ENCODE peak calls at places on chromosomes 11 and 22, in eight cellular contexts. M, S, C, F, Q, U, L and T are unnamed samples.

GRCh38 chr11:108873305-108873704 is 208.4 kb downstream of the DDX10 start:
- DNase-seq in C (no peak), L (no peak), Q (no peak), S (no peak), F (peak), M (no peak), U (peak), T (no peak)

GRCh38 chr11:122215244-122215992 is 99.4 kb upstream of the BLID start:
- DNase-seq in S (peak), C (peak), U (peak), F (peak), Q (peak), M (peak), L (peak), T (peak)

GRCh38 chr11:111200010-111200534 is 45.5 kb upstream of the POU2AF2 start:
- DNase-seq in M (no peak), U (no peak), Q (no peak), C (no peak), L (no peak), F (no peak), S (no peak), T (no peak)

GRCh38 chr11:65558785-65559509 is 788 bp upstream of the LTBP3 start:
- DNase-seq in C (no peak), Q (no peak), L (no peak), U (peak), F (peak), S (peak), M (peak), T (peak)

GRCh38 chr11:78809931-78810481 is 235.3 kb upstream of the NARS2 start:
- DNase-seq in C (no peak), F (peak), Q (no peak), U (peak), L (no peak), M (peak), S (no peak), T (no peak)

GRCh38 chr22:39717099-39717498 is 146.5 kb downstream of the CACNA1I start:
- DNase-seq in U (no peak), S (no peak), Q (no peak), C (peak), F (no peak), L (no peak), M (no peak), T (no peak)

GRCh38 chr11:36345535-36346141 is 49.5 kb downstream of the PRR5L start:
- DNase-seq in U (no peak), C (no peak), F (no peak), M (no peak), S (no peak), Q (no peak), L (no peak), T (no peak)

GRCh38 chr22:34829485-34829884 is 236.5 kb upstream of the ISX start:
- DNase-seq in L (no peak), Q (no peak), U (no peak), F (no peak), M (no peak), S (no peak), C (no peak), T (no peak)

GRCh38 chr11:8273281-8273680 is 9.6 kb upstream of the LMO1 start:
- DNase-seq in S (no peak), Q (peak), M (peak), L (no peak), U (no peak), C (no peak), F (peak), T (peak)

GRCh38 chr11:122394326-122394725 is 261.2 kb upstream of the UBASH3B start:
- DNase-seq in M (no peak), C (no peak), U (no peak), S (no peak), Q (no peak), F (no peak), L (no peak), T (no peak)

GRCh38 chr11:113278925-113279324 is 35.5 kb upstream of the TTC12 start:
- DNase-seq in U (no peak), F (no peak), Q (no peak), S (no peak), C (no peak), L (no peak), M (no peak), T (peak)

GRCh38 chr11:986270-986951 is 50.1 kb downstream of the MUC6 start:
- DNase-seq in F (no peak), U (no peak), S (no peak), C (peak), Q (peak), L (no peak), M (no peak), T (no peak)

GRCh38 chr11:71151561-71151960 is 100.8 kb downstream of the SHANK2 start:
- DNase-seq in Q (no peak), U (no peak), C (peak), S (no peak), L (no peak), F (no peak), M (no peak), T (no peak)

GRCh38 chr11:112391086-112391485 is 130.4 kb upstream of the PLET1 start:
- DNase-seq in F (no peak), L (no peak), U (no peak), M (no peak), S (no peak), Q (no peak), C (no peak), T (no peak)

DNA sequence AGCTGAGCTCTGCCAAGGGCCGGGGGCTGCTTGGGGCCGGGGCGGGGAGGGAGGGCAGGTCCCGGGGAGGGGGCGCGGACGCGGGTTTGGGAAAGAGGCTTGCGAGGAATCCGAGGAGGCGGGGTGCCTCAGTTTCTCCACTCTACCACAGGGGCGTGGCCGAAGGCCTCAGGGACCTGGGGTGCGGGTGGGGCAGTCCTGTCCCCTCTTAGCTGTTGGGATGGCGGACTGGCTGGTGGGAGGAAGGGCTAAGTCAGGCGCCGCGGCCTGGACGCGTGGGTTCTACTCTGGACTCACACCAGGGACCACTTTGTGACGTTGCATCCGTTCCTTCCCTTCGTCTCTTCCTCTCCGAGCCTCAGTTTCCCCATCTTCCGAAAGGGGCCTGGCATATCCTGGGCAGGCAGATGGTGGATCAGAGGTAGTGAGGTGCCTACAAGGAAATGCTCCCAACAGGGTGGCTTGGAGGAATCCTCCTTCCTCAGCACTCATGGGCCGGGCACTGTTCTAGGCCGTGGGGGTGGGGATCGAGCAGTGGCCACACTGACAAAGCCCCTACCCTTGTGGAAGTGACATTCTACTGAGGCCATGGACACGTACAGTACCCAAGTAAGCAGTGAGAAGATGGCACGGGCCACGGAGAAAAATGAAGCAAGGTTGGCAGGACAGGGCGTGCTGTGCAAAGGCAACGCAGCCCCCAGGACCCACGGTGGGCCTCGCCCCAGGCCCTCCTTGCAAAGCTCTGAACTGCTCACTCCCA is 13.2 kb downstream of the IGLL1 start:
- DNase-seq in C (no peak), Q (no peak), L (no peak), F (no peak), U (no peak), M (no peak), S (no peak), T (no peak)
- H3K4me3 ChIP-seq in C (no peak), Q (no peak), L (peak), F (no peak), U (no peak), M (no peak), S (no peak), T (no peak)

DNA sequence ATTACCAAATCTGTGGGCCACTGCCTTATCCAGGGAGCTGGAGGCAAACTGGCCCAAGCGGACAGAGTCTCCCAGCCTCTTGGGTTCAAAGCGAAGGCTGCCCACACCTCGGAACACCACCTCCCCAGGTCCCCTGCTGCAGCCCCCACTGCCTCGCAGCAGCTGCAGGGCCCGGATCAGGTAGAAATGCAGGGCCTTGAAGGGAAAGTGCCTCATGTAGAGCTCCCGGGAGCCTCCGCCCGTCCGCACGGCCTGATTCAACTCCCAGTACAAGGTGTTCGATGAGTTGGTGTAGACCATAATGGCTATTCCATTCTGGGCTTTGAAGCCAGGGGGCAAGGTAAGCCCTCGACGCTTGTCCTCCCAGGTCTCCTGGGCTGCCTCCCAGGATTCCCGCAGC is 2.0 kb downstream of the ART5 start:
- DNase-seq in Q (no peak), F (no peak), L (no peak), M (no peak), S (no peak), C (no peak), U (no peak), T (no peak)
- TF ChIP-seq CTCF in Q (no peak), F (no peak), L (no peak), M (no peak), S (no peak), C (no peak), U (no peak), T (no peak)

GRCh38 chr22:37636186-37636948 is 3.1 kb upstream of the SH3BP1 start:
- DNase-seq in S (no peak), C (no peak), U (peak), Q (no peak), M (peak), L (no peak), F (peak), T (peak)

GRCh38 chr22:37633693-37634504 is 5.6 kb upstream of the SH3BP1 start:
- DNase-seq in Q (no peak), F (peak), C (peak), U (peak), L (peak), S (no peak), M (peak), T (peak)

GRCh38 chr22:37633082-37633692 is 6.3 kb upstream of the SH3BP1 start:
- DNase-seq in F (peak), M (no peak), C (no peak), U (no peak), S (no peak), Q (no peak), L (no peak), T (no peak)

GRCh38 chr22:37635157-37635556 is 4.3 kb upstream of the SH3BP1 start:
- DNase-seq in S (no peak), L (no peak), F (no peak), Q (no peak), C (no peak), M (no peak), U (no peak), T (no peak)

GRCh38 chr22:37634505-37635002 is 4.9 kb upstream of the SH3BP1 start:
- DNase-seq in Q (no peak), S (no peak), M (no peak), C (no peak), L (no peak), U (no peak), F (peak), T (no peak)
- H3K4me3 ChIP-seq in Q (no peak), S (no peak), M (peak), C (peak), L (no peak), U (no peak), F (no peak), T (peak)

DNA sequence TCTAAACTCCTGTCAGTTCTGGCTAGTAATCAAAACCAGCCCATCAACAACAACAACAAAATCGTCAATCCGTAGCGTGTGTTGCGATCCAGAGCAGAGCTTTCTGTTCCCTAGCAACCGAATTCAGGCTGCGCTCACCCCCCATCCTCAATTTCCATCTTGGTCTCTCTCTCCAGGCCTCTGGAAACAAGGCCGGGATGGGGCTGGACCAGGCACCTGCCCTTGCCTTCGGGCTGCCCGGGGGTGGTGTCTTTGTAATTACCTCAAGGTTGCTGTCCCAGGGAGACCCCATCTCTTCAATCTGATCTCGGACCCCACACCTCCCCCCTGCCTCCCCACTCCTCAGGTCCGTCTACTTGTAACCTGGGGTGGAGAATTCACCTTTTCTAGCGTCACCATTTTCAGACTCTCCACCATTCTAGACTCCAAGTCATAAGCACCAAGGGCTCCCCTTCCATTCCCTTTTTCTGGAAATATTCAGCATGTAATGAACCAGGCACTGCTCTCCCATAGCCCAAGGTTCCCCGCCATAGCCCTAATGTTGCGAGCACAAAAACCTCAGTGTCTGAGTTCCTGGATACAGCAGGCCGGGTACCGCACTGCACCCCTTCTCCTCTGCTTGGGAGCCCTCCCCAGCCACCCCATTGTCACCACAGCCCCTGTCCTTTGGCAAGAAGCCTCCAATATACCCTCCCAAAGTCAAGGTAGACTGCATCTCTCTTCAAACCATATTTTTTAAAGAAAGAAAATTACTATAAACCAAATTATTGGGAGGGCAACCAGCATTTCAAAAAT is 1341.3 kb downstream of the BRD1 start:
- DNase-seq in Q (no peak), U (no peak), L (no peak), M (no peak), F (no peak), C (peak), S (no peak), T (no peak)
- TF ChIP-seq CTCF in Q (no peak), U (no peak), L (no peak), M (no peak), F (no peak), C (no peak), S (no peak), T (no peak)

DNA sequence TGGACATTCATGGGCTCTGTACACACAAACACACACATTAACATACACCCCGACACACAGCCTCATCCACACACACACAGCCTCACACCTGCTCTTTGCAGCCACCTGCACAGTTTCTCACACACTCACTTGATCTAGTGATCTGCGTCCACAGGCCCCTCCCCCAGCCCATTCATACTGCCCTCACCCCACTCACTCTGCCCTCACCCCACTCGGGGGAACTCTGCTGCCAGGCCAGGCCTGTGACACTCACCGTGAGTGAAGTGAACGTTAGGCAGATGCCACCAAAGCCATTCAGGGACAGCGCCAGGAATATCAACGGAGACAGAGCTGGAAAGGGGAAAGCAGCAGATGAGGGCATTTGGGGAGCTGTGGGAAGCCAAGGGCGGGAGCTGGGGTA is 15.0 kb downstream of the SLC43A1 start:
- DNase-seq in L (no peak), U (no peak), Q (no peak), F (no peak), C (no peak), M (no peak), S (no peak), T (no peak)
- H3K4me3 ChIP-seq in L (no peak), U (no peak), Q (no peak), F (no peak), C (no peak), M (no peak), S (no peak), T (no peak)

DNA sequence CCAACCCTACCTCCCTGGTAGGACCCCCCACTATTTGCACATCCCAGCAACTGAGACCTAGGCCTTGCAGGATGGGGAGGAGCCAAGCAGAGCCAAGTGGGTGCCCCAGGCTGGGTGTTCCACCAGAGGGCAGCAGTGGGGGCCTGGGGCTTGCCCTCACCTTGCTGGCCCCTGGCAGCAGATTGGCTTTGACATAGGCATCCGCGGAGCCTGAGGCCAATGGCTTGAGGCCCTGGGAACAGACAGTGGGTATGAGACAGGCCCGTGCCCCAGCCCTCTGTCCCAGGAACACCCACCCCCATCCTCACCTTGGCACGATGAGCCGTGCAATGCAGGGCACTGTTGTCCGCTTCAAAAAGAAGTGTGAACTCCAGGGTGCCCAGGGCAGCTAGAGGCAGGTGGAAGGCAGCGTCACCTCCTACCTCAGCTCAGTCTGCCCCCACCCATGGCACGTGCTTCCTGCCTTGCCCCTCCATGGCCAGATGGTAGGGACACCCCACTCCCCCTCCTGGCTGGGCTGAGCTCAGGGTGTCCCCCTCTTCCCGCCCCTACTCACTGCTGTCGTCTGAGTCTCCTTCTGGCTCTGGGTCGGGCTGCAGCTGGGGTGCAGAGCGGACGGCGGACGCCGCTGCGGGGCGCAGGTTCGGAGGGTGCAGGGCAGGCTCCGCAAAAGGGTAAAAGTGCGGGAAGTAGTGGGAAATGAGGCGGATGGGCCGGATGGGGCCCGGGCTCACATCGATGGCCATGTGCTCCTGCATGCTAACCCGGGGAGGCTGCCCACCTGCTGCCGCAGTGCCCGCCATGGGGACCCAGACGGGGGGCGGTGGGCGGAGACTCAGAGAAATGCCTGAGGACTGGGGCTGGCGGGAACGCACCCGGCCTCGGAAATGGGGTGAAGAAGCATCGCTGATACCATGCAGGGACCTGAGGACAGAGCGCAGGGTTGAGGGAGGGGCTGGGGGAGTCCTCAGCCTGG is 9.0 kb downstream of the NDUFV1 start:
- DNase-seq in S (peak), F (no peak), C (peak), M (no peak), Q (no peak), L (peak), U (no peak), T (peak)
- TF ChIP-seq CTCF in S (peak), F (peak), C (peak), M (peak), Q (peak), L (peak), U (peak), T (peak)

DNA sequence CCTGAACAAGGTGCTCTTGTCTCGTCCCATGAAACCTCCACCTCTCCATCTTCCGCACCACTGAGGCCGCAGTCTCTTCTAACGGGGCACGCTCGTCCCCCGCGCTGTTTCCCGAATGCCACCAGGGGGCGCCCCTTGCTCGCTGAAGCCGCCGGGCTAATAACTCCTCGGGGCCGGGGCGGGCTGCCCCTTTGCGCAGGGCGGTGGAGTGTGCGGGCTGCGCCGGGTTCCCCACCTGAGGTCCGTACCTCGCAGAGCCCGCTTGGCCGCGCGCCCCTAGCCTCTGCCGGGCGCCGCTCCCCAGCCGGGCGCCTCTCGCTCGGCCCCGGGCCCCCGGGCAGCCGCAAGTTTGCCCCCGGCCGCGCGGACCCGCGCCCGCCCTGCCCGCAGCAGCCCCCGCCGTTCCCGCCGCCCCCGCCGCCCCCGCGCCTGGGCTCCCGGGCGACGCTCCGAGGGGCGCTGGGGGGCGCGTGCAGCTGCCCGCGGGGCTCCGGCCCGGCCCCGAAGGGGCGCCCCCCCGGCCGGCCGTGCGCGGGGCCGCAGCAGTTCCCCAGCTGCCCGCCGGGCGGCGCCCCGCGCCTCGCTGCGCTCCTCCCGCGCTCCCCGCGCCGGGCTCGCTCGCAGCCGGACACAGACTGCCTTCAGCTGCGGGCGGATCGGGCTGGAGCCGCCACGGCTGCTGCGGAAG is at the start of gene GRIK4:
- DNase-seq in Q (peak), C (peak), L (peak), M (peak), S (peak), F (peak), U (peak), T (peak)
- H3K4me3 ChIP-seq in Q (peak), C (peak), L (peak), M (peak), S (peak), F (peak), U (peak), T (peak)